ENCODE peak calls at places on chromosomes 11 and 22, in eight cellular contexts. H is non-pigmented ciliary epithelial cell, T is lower lobe of right lung, D is RWPE1, Y is neural crest cell, P is EL, G is NCI-H1092, B is uterus. U is an unnamed sample.

GRCh38 chr22:25637032-25637431 is 72.6 kb downstream of the GRK3 start:
- DNase-seq in H (no peak), T (no peak), D (no peak), Y (no peak), P (no peak), G (no peak), B (no peak), U (no peak)

GRCh38 chr11:17528181-17528691 is 16.0 kb downstream of the USH1C start:
- DNase-seq in H (no peak), T (no peak), D (peak), Y (peak), P (peak), G (peak), B (no peak), U (peak)

GRCh38 chr22:46442217-46442853 is 95.1 kb downstream of the CELSR1 start:
- DNase-seq in H (no peak), T (no peak), D (no peak), Y (no peak), P (no peak), G (no peak), B (no peak), U (no peak)

GRCh38 chr22:22710719-22711531 is 66.5 kb downstream of the GGTLC2 start:
- DNase-seq in H (no peak), T (peak), D (peak), Y (peak), P (peak), G (peak), B (peak), U (peak)

GRCh38 chr22:47190957-47191323 is 428.5 kb downstream of the TBC1D22A start:
- DNase-seq in H (no peak), T (peak), D (no peak), Y (no peak), P (no peak), G (no peak), B (no peak), U (no peak)

GRCh38 chr11:74932169-74932568 is 16.7 kb downstream of the XRRA1 start:
- DNase-seq in H (no peak), T (no peak), D (no peak), Y (no peak), P (peak), G (no peak), B (no peak), U (no peak)

GRCh38 chr22:42585096-42585495 is 29.6 kb downstream of the POLDIP3 start:
- DNase-seq in H (no peak), T (no peak), D (no peak), Y (no peak), P (no peak), G (no peak), B (no peak), U (no peak)

GRCh38 chr11:78221396-78222315 is 32.9 kb downstream of the USP35 start:
- DNase-seq in H (no peak), T (no peak), D (no peak), Y (no peak), P (no peak), G (no peak), B (no peak), U (no peak)

GRCh38 chr22:47457021-47457420 is 694.6 kb downstream of the TBC1D22A start:
- DNase-seq in H (no peak), T (no peak), D (no peak), Y (no peak), P (no peak), G (no peak), B (no peak), U (no peak)

GRCh38 chr11:61830318-61831105 is 2.4 kb downstream of the FADS2 start:
- DNase-seq in H (no peak), T (no peak), D (no peak), Y (no peak), P (no peak), G (no peak), B (peak), U (no peak)

GRCh38 chr11:94504689-94505293 is 7.5 kb upstream of the C11orf97 start:
- DNase-seq in H (peak), T (no peak), D (peak), Y (no peak), P (peak), G (peak), B (no peak), U (peak)

GRCh38 chr11:79942071-79942470 is 501.2 kb upstream of the TENM4 start:
- DNase-seq in H (no peak), T (no peak), D (no peak), Y (no peak), P (no peak), G (no peak), B (no peak), U (no peak)

GRCh38 chr11:73028621-73029020 is 113.5 kb downstream of the FCHSD2 start:
- DNase-seq in H (no peak), T (no peak), D (no peak), Y (no peak), P (no peak), G (no peak), B (no peak), U (no peak)

GRCh38 chr11:132007184-132007583 is 636.8 kb downstream of the NTM start:
- DNase-seq in H (no peak), T (no peak), D (no peak), Y (no peak), P (no peak), G (peak), B (no peak), U (no peak)

GRCh38 chr22:47233316-47234243 is 471.1 kb downstream of the TBC1D22A start:
- DNase-seq in H (no peak), T (no peak), D (no peak), Y (no peak), P (no peak), G (no peak), B (no peak), U (no peak)

GRCh38 chr22:20650294-20651207 is 123.4 kb upstream of the SERPIND1 start:
- DNase-seq in H (no peak), T (no peak), D (no peak), Y (no peak), P (no peak), G (no peak), B (no peak), U (no peak)

GRCh38 chr11:33303541-33303940 is 46.4 kb downstream of the HIPK3 start:
- DNase-seq in H (no peak), T (no peak), D (no peak), Y (no peak), P (no peak), G (no peak), B (no peak), U (no peak)

GRCh38 chr11:29449280-29450074 is 567.4 kb downstream of the KCNA4 start:
- DNase-seq in H (no peak), T (no peak), D (no peak), Y (no peak), P (peak), G (no peak), B (no peak), U (no peak)

GRCh38 chr11:14565845-14566244 is 45.7 kb upstream of the PSMA1 start:
- DNase-seq in H (no peak), T (no peak), D (no peak), Y (no peak), P (no peak), G (no peak), B (no peak), U (no peak)

GRCh38 chr11:19344661-19345518 is 104.1 kb upstream of the E2F8 start:
- DNase-seq in H (no peak), T (peak), D (peak), Y (peak), P (peak), G (peak), B (no peak), U (no peak)

GRCh38 chr22:21990449-21991308 is 8.1 kb upstream of the TOP3B start:
- DNase-seq in H (no peak), T (no peak), D (no peak), Y (no peak), P (no peak), G (no peak), B (no peak), U (no peak)

GRCh38 chr11:20964985-20965384 is 295.6 kb downstream of the NELL1 start:
- DNase-seq in H (no peak), T (no peak), D (no peak), Y (no peak), P (no peak), G (no peak), B (no peak), U (no peak)

GRCh38 chr22:16601437-16602223 is 9.0 kb upstream of the CCT8L2 start:
- DNase-seq in H (no peak), T (peak), D (no peak), Y (no peak), P (no peak), G (no peak), B (no peak), U (peak)

GRCh38 chr22:44883011-44883421 is 126.8 kb downstream of the PHF21B start:
- DNase-seq in H (no peak), T (no peak), D (no peak), Y (no peak), P (no peak), G (no peak), B (no peak), U (no peak)

GRCh38 chr11:84498016-84498415 is 1129.1 kb downstream of the DLG2 start:
- DNase-seq in H (peak), T (no peak), D (no peak), Y (no peak), P (peak), G (no peak), B (no peak), U (no peak)